ENCODE peak calls at places on chromosomes 4 and X, in seven cellular contexts. One of them, this sample, is unnamed.

GRCh38 chrX:54043696-54044125 is 562 bp downstream of the PHF8 start:
- DNase-seq in thyroid gland: peak
- DNase-seq in hepatocyte: peak
- DNase-seq in dorsolateral prefrontal cortex: peak
- DNase-seq in CD8-positive, alpha-beta T cell: peak
- DNase-seq in suprapubic skin: no peak
- DNase-seq in fibroblast of the aortic adventitia: peak
- DNase-seq in this sample: peak

GRCh38 chr4:3392319-3392718 is 49.4 kb upstream of the HGFAC start:
- DNase-seq in thyroid gland: no peak
- DNase-seq in hepatocyte: no peak
- DNase-seq in dorsolateral prefrontal cortex: no peak
- DNase-seq in CD8-positive, alpha-beta T cell: no peak
- DNase-seq in suprapubic skin: no peak
- DNase-seq in fibroblast of the aortic adventitia: no peak
- DNase-seq in this sample: no peak

GRCh38 chr4:166312166-166312565 is 439.1 kb downstream of the TLL1 start:
- DNase-seq in thyroid gland: no peak
- DNase-seq in hepatocyte: no peak
- DNase-seq in dorsolateral prefrontal cortex: no peak
- DNase-seq in CD8-positive, alpha-beta T cell: no peak
- DNase-seq in suprapubic skin: no peak
- DNase-seq in fibroblast of the aortic adventitia: peak
- DNase-seq in this sample: no peak

GRCh38 chr4:95701500-95701899 is 138.4 kb upstream of the PDHA2 start:
- DNase-seq in thyroid gland: no peak
- DNase-seq in hepatocyte: no peak
- DNase-seq in dorsolateral prefrontal cortex: no peak
- DNase-seq in CD8-positive, alpha-beta T cell: no peak
- DNase-seq in suprapubic skin: no peak
- DNase-seq in fibroblast of the aortic adventitia: peak
- DNase-seq in this sample: peak

GRCh38 chr4:121070696-121071639 is 1.4 kb downstream of the NDNF start:
- DNase-seq in thyroid gland: peak
- DNase-seq in hepatocyte: peak
- DNase-seq in dorsolateral prefrontal cortex: no peak
- DNase-seq in CD8-positive, alpha-beta T cell: no peak
- DNase-seq in suprapubic skin: peak
- DNase-seq in fibroblast of the aortic adventitia: peak
- DNase-seq in this sample: peak

GRCh38 chr4:19831644-19832285 is 419.9 kb upstream of the SLIT2 start:
- DNase-seq in thyroid gland: no peak
- DNase-seq in hepatocyte: no peak
- DNase-seq in dorsolateral prefrontal cortex: no peak
- DNase-seq in CD8-positive, alpha-beta T cell: no peak
- DNase-seq in suprapubic skin: no peak
- DNase-seq in fibroblast of the aortic adventitia: peak
- DNase-seq in this sample: peak

GRCh38 chr4:139933541-139933940 is 220.4 kb downstream of the MAML3 start:
- DNase-seq in thyroid gland: no peak
- DNase-seq in hepatocyte: no peak
- DNase-seq in dorsolateral prefrontal cortex: no peak
- DNase-seq in CD8-positive, alpha-beta T cell: no peak
- DNase-seq in suprapubic skin: no peak
- DNase-seq in fibroblast of the aortic adventitia: no peak
- DNase-seq in this sample: no peak

GRCh38 chr4:112069110-112069509 is 76.1 kb upstream of the FAM241A start:
- DNase-seq in thyroid gland: no peak
- DNase-seq in hepatocyte: no peak
- DNase-seq in dorsolateral prefrontal cortex: no peak
- DNase-seq in CD8-positive, alpha-beta T cell: no peak
- DNase-seq in suprapubic skin: no peak
- DNase-seq in fibroblast of the aortic adventitia: peak
- DNase-seq in this sample: no peak

GRCh38 chr4:40455340-40455902 is 120.3 kb downstream of the CHRNA9 start:
- DNase-seq in thyroid gland: peak
- DNase-seq in hepatocyte: no peak
- DNase-seq in dorsolateral prefrontal cortex: no peak
- DNase-seq in CD8-positive, alpha-beta T cell: no peak
- DNase-seq in suprapubic skin: no peak
- DNase-seq in fibroblast of the aortic adventitia: no peak
- DNase-seq in this sample: no peak

GRCh38 chr4:72602396-72602795 is 33.4 kb upstream of the ADAMTS3 start:
- DNase-seq in thyroid gland: no peak
- DNase-seq in hepatocyte: no peak
- DNase-seq in dorsolateral prefrontal cortex: no peak
- DNase-seq in CD8-positive, alpha-beta T cell: no peak
- DNase-seq in suprapubic skin: no peak
- DNase-seq in fibroblast of the aortic adventitia: no peak
- DNase-seq in this sample: no peak

GRCh38 chrX:77788050-77788449 is 2.0 kb upstream of the ATRX start:
- DNase-seq in thyroid gland: no peak
- DNase-seq in hepatocyte: peak
- DNase-seq in dorsolateral prefrontal cortex: no peak
- DNase-seq in CD8-positive, alpha-beta T cell: no peak
- DNase-seq in suprapubic skin: no peak
- DNase-seq in fibroblast of the aortic adventitia: peak
- DNase-seq in this sample: peak

GRCh38 chr4:156021298-156021697 is 67.6 kb upstream of the CTSO start:
- DNase-seq in thyroid gland: no peak
- DNase-seq in hepatocyte: no peak
- DNase-seq in dorsolateral prefrontal cortex: no peak
- DNase-seq in CD8-positive, alpha-beta T cell: no peak
- DNase-seq in suprapubic skin: no peak
- DNase-seq in fibroblast of the aortic adventitia: no peak
- DNase-seq in this sample: no peak

GRCh38 chr4:41257257-41257900 is 651 bp downstream of the UCHL1 start:
- DNase-seq in thyroid gland: peak
- DNase-seq in hepatocyte: peak
- DNase-seq in dorsolateral prefrontal cortex: peak
- DNase-seq in CD8-positive, alpha-beta T cell: no peak
- DNase-seq in suprapubic skin: no peak
- DNase-seq in fibroblast of the aortic adventitia: peak
- DNase-seq in this sample: peak

GRCh38 chrX:109797311-109797975 is 64.4 kb upstream of the ACSL4 start:
- DNase-seq in thyroid gland: no peak
- DNase-seq in hepatocyte: no peak
- DNase-seq in dorsolateral prefrontal cortex: no peak
- DNase-seq in CD8-positive, alpha-beta T cell: no peak
- DNase-seq in suprapubic skin: no peak
- DNase-seq in fibroblast of the aortic adventitia: peak
- DNase-seq in this sample: no peak

GRCh38 chrX:48798318-48798717 is 3.5 kb upstream of the HDAC6 start:
- DNase-seq in thyroid gland: no peak
- DNase-seq in hepatocyte: no peak
- DNase-seq in dorsolateral prefrontal cortex: no peak
- DNase-seq in CD8-positive, alpha-beta T cell: no peak
- DNase-seq in suprapubic skin: no peak
- DNase-seq in fibroblast of the aortic adventitia: no peak
- DNase-seq in this sample: no peak

GRCh38 chrX:25015486-25016360 is at the start of gene ARX:
- DNase-seq in thyroid gland: peak
- DNase-seq in hepatocyte: peak
- DNase-seq in dorsolateral prefrontal cortex: peak
- DNase-seq in CD8-positive, alpha-beta T cell: no peak
- DNase-seq in suprapubic skin: no peak
- DNase-seq in fibroblast of the aortic adventitia: peak
- DNase-seq in this sample: peak

GRCh38 chrX:25012793-25013592 is 2.8 kb downstream of the ARX start:
- DNase-seq in thyroid gland: no peak
- DNase-seq in hepatocyte: no peak
- DNase-seq in dorsolateral prefrontal cortex: no peak
- DNase-seq in CD8-positive, alpha-beta T cell: no peak
- DNase-seq in suprapubic skin: no peak
- DNase-seq in fibroblast of the aortic adventitia: no peak
- DNase-seq in this sample: no peak

GRCh38 chrX:25014366-25014838 is 1.4 kb downstream of the ARX start:
- DNase-seq in thyroid gland: no peak
- DNase-seq in hepatocyte: no peak
- DNase-seq in dorsolateral prefrontal cortex: no peak
- DNase-seq in CD8-positive, alpha-beta T cell: no peak
- DNase-seq in suprapubic skin: no peak
- DNase-seq in fibroblast of the aortic adventitia: no peak
- DNase-seq in this sample: no peak

GRCh38 chrX:25012433-25012735 is 3.4 kb downstream of the ARX start:
- DNase-seq in thyroid gland: no peak
- DNase-seq in hepatocyte: no peak
- DNase-seq in dorsolateral prefrontal cortex: no peak
- DNase-seq in CD8-positive, alpha-beta T cell: no peak
- DNase-seq in suprapubic skin: no peak
- DNase-seq in fibroblast of the aortic adventitia: no peak
- DNase-seq in this sample: no peak

DNA sequence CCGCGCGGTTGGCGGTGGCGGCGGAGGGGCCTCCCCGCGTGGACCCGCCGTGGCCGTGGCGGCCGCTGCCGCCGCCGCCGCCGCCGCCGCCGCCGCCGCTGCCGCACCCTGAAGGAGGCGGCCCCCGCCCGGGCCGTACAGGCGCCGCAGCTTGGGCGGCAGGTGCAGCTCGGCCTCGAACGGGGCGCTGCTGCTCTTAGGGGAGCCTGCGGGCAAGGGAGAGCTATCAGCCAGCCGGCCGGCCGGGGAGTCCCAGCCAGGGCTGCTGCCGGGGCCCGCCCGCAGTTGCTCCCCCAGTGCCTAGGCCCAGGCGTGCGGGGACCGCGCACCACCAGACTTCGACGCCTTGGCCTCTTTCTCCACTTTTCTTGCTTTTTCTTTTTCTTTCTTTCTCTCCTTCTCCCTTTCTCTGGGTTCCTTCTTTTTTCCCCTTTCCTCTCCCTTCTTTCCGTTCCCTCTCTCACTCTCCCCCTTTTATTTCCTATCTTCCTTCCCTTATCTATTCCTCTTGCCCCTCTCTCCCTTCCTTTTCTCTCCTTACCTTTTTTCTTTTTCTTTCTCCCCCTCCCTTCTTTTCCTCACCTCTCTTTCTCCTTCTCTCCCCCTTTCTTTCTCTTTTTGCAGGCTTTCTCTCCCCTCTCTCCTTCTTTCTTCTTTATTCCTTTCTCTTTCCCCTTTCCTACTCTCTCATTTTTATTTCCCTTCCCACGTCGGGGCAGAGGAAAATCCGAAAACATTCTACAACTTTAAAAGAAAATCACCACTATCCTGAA is 2.0 kb downstream of the ARX start:
- DNase-seq in thyroid gland: no peak
- DNase-seq in hepatocyte: peak
- DNase-seq in dorsolateral prefrontal cortex: no peak
- DNase-seq in CD8-positive, alpha-beta T cell: no peak
- DNase-seq in suprapubic skin: no peak
- DNase-seq in fibroblast of the aortic adventitia: no peak
- DNase-seq in this sample: no peak
- H3K4me3 ChIP-seq in thyroid gland: no peak
- H3K4me3 ChIP-seq in hepatocyte: no peak
- H3K4me3 ChIP-seq in dorsolateral prefrontal cortex: no peak
- H3K4me3 ChIP-seq in CD8-positive, alpha-beta T cell: no peak
- H3K4me3 ChIP-seq in suprapubic skin: no peak
- H3K4me3 ChIP-seq in fibroblast of the aortic adventitia: no peak
- H3K4me3 ChIP-seq in this sample: no peak

GRCh38 chrX:25527596-25527995 is 511.8 kb upstream of the ARX start:
- DNase-seq in thyroid gland: no peak
- DNase-seq in hepatocyte: no peak
- DNase-seq in dorsolateral prefrontal cortex: no peak
- DNase-seq in CD8-positive, alpha-beta T cell: no peak
- DNase-seq in suprapubic skin: no peak
- DNase-seq in fibroblast of the aortic adventitia: no peak
- DNase-seq in this sample: no peak

GRCh38 chrX:25519258-25519657 is 503.5 kb upstream of the ARX start:
- DNase-seq in thyroid gland: no peak
- DNase-seq in hepatocyte: no peak
- DNase-seq in dorsolateral prefrontal cortex: no peak
- DNase-seq in CD8-positive, alpha-beta T cell: no peak
- DNase-seq in suprapubic skin: no peak
- DNase-seq in fibroblast of the aortic adventitia: no peak
- DNase-seq in this sample: no peak

GRCh38 chrX:25523574-25523973 is 507.8 kb upstream of the ARX start:
- DNase-seq in thyroid gland: peak
- DNase-seq in hepatocyte: peak
- DNase-seq in dorsolateral prefrontal cortex: no peak
- DNase-seq in CD8-positive, alpha-beta T cell: no peak
- DNase-seq in suprapubic skin: no peak
- DNase-seq in fibroblast of the aortic adventitia: peak
- DNase-seq in this sample: peak

GRCh38 chrX:25524150-25524549 is 508.4 kb upstream of the ARX start:
- DNase-seq in thyroid gland: no peak
- DNase-seq in hepatocyte: peak
- DNase-seq in dorsolateral prefrontal cortex: no peak
- DNase-seq in CD8-positive, alpha-beta T cell: no peak
- DNase-seq in suprapubic skin: no peak
- DNase-seq in fibroblast of the aortic adventitia: peak
- DNase-seq in this sample: no peak
- TF ChIP-seq CTCF in thyroid gland: no peak
- TF ChIP-seq CTCF in hepatocyte: peak
- TF ChIP-seq CTCF in dorsolateral prefrontal cortex: no peak
- TF ChIP-seq CTCF in CD8-positive, alpha-beta T cell: no peak
- TF ChIP-seq CTCF in suprapubic skin: no peak
- TF ChIP-seq CTCF in fibroblast of the aortic adventitia: no peak
- TF ChIP-seq CTCF in this sample: no peak

GRCh38 chrX:2829469-2830246 is 928 bp downstream of the GYG2 start:
- DNase-seq in thyroid gland: peak
- DNase-seq in hepatocyte: peak
- DNase-seq in dorsolateral prefrontal cortex: no peak
- DNase-seq in CD8-positive, alpha-beta T cell: no peak
- DNase-seq in suprapubic skin: no peak
- DNase-seq in fibroblast of the aortic adventitia: no peak
- DNase-seq in this sample: no peak
- H3K4me3 ChIP-seq in thyroid gland: no peak
- H3K4me3 ChIP-seq in hepatocyte: peak
- H3K4me3 ChIP-seq in dorsolateral prefrontal cortex: no peak
- H3K4me3 ChIP-seq in CD8-positive, alpha-beta T cell: no peak
- H3K4me3 ChIP-seq in suprapubic skin: peak
- H3K4me3 ChIP-seq in fibroblast of the aortic adventitia: peak
- H3K4me3 ChIP-seq in this sample: peak

DNA sequence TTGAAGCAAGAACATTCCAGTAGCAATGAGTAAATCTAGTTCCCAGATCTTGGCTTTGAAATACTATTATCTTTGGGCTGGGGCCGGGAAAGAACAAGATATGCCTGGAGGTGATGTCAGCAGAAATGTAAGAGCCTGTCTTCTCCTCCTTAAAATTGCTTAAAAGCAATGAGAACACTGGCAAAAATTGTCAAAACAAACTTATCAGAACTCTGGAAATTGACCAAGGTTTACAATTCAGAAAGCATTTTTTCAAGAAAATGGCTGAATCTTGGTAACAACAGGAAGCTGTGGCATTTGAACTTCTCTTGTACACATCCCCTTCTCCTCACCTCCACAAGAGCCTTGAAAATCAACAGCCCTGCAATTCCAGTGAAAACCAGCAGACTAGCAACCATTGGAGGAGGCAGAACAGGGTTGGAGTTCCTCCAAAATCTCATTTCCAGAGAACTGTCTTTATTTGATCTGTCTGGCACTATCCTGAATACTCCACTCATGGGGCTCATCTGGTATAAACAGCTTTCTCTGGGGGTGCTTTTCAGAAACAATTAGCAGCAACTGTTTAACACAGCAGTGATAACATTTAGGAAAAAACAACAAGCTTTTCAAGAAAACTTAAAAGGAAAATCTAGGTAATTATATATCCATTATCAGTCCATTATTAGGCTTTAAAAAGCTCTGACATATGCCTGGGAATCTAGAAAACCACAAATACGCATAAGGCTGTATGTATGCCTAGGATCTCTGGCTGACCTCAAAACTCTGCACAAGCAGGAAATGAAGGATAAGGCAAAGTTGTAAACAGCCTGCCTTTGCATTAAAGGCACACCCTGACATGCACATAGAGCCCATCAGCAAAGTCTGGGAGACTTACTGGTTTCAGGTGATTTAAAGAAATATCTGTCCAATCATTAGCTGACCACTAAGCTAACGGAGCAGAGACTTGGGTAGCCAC is 13.7 kb downstream of the TIMP1 start:
- DNase-seq in thyroid gland: no peak
- DNase-seq in hepatocyte: no peak
- DNase-seq in dorsolateral prefrontal cortex: no peak
- DNase-seq in CD8-positive, alpha-beta T cell: no peak
- DNase-seq in suprapubic skin: no peak
- DNase-seq in fibroblast of the aortic adventitia: peak
- DNase-seq in this sample: peak
- TF ChIP-seq CTCF in thyroid gland: no peak
- TF ChIP-seq CTCF in hepatocyte: no peak
- TF ChIP-seq CTCF in dorsolateral prefrontal cortex: no peak
- TF ChIP-seq CTCF in CD8-positive, alpha-beta T cell: no peak
- TF ChIP-seq CTCF in suprapubic skin: no peak
- TF ChIP-seq CTCF in fibroblast of the aortic adventitia: peak
- TF ChIP-seq CTCF in this sample: no peak

This sample was measured in fibroblast of villous mesenchyme.